ENCODE peak calls at places on chromosomes 1 and 21, in eight cellular contexts. L is A549, C is GM23338, D is SK-N-SH, J is HCT116, V is GM12878, P is K562, I is HepG2. Z is an unnamed sample.

GRCh38 chr1:59530119-59530518 is 233.2 kb downstream of the FGGY start:
- DNase-seq in P (no peak), J (no peak), D (no peak), I (no peak), L (no peak), V (no peak), C (no peak), Z (no peak)

GRCh38 chr1:16145030-16145987 is 10.6 kb downstream of the EPHA2 start:
- DNase-seq in D (no peak), I (peak; percentile 68), C (peak; percentile 68), V (no peak), P (peak; percentile 49), J (peak; percentile 89), L (peak; percentile 83), Z (peak; percentile 85)

GRCh38 chr1:30405081-30405480 is 318.3 kb downstream of the MATN1 start:
- DNase-seq in D (no peak), P (no peak), I (no peak), V (no peak), C (no peak), L (no peak), J (no peak), Z (no peak)

GRCh38 chr21:26391166-26391565 is 181.9 kb downstream of the CYYR1 start:
- DNase-seq in L (no peak), P (no peak), C (no peak), D (no peak), I (no peak), J (no peak), V (no peak), Z (peak; percentile 20)

GRCh38 chr21:30072496-30072895 is 94.1 kb downstream of the CLDN17 start:
- DNase-seq in C (peak; percentile 85), L (no peak), V (no peak), I (no peak), J (no peak), P (peak; percentile 28), D (no peak), Z (no peak)

GRCh38 chr1:28519946-28520725 is 14.3 kb downstream of the RCC1 start:
- DNase-seq in P (no peak), J (no peak), C (no peak), D (no peak), V (no peak), I (no peak), L (no peak), Z (no peak)

GRCh38 chr1:31704261-31705079 is 653 bp upstream of the COL16A1 start:
- DNase-seq in D (peak; percentile 18), C (peak; percentile 30), P (no peak), I (peak; percentile 73), L (no peak), J (no peak), V (no peak), Z (no peak)

GRCh38 chr1:206541236-206541833 is 34.0 kb downstream of the RASSF5 start:
- DNase-seq in D (no peak), L (no peak), I (no peak), C (no peak), V (no peak), J (no peak), P (no peak), Z (no peak)

GRCh38 chr1:241488739-241489138 is 30.8 kb downstream of the FH start:
- DNase-seq in D (no peak), P (no peak), V (no peak), L (no peak), J (no peak), I (no peak), C (no peak), Z (no peak)

GRCh38 chr1:67476006-67476482 is 45.8 kb upstream of the SERBP1 start:
- DNase-seq in P (no peak), C (no peak), V (no peak), D (no peak), J (no peak), I (no peak), L (no peak), Z (no peak)

GRCh38 chr1:151828931-151829330 is 2.7 kb downstream of the RORC start:
- DNase-seq in P (peak; percentile 57), J (no peak), V (no peak), L (no peak), I (no peak), C (peak; percentile 88), D (peak; percentile 87), Z (no peak)

GRCh38 chr1:162904023-162904422 is 43.0 kb upstream of the CCDC190 start:
- DNase-seq in D (no peak), C (no peak), J (no peak), I (no peak), V (no peak), L (no peak), P (no peak), Z (no peak)

GRCh38 chr1:162904579-162904978 is 43.6 kb upstream of the CCDC190 start:
- DNase-seq in L (no peak), J (no peak), D (no peak), P (no peak), V (no peak), C (no peak), I (no peak), Z (no peak)

GRCh38 chr1:162906485-162906884 is 45.5 kb upstream of the CCDC190 start:
- DNase-seq in J (no peak), L (no peak), D (no peak), P (no peak), I (no peak), V (no peak), C (no peak), Z (no peak)

GRCh38 chr1:162905174-162905573 is 44.2 kb upstream of the CCDC190 start:
- DNase-seq in I (no peak), C (no peak), V (no peak), L (no peak), J (no peak), P (no peak), D (no peak), Z (no peak)

GRCh38 chr1:162905759-162906158 is 44.8 kb upstream of the CCDC190 start:
- DNase-seq in V (no peak), L (no peak), I (peak; percentile 7), D (no peak), J (no peak), P (peak; percentile 8), C (no peak), Z (peak; percentile 70)
- H3K4me1 ChIP-seq in V (no peaks in the 10 kb centered on the region), L (peaks cover 4% of the 10 kb centered on the region), I (no peaks in the 10 kb centered on the region), D (peaks cover 47% of the 10 kb centered on the region), J (no peaks in the 10 kb centered on the region), P (no peaks in the 10 kb centered on the region), C (no peaks in the 10 kb centered on the region), Z (no peaks in the 10 kb centered on the region)

DNA sequence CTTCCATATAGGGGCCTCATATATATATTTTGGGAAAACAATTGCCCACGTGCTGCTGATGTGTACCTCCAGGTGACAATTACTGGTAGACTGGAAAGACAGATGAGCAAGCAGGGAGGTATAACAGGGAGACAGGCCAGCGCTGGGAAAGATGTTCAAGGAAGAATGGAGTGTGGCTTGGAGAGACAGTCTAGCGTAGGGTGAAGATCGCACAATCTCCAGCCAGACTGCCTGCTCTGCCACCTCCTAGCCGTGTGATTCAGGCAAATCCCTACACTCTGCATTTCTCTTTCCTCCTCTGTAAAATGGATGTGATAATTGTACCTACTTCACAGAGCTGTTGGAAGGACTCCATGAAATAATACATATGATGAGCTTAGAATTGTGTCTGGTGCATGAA is 66.1 kb downstream of the TMCO4 start:
- DNase-seq in P (no peak), V (no peak), J (no peak), L (no peak), C (no peak), D (no peak), I (no peak), Z (no peak)
- TF ChIP-seq REST in P (no peak), V (no peak), J (no peak), L (no peak), C (no peak), D (no peak), I (no peak), Z (no peak)

DNA sequence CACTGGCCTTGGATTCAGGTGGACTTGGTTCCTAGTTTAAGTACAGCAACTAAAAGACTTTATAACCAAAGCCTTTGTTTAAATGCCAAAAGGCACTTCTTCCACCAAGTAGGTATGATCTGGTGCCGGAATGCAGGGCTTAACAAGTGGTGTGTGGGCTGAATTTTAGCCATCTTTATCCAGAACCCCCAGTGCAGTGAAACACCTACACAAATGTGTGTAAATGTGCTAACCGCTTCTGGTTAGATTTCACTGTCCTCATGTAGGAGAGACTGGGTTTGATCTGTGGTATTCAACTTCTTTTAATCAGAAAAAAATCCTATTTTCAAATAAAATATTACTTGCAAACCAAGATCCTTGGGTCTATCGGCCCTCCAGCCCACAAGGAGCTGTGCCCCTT is 10.3 kb downstream of the SLAMF1 start:
- DNase-seq in J (no peak), C (no peak), I (no peak), V (no peak), L (no peak), P (no peak), D (no peak), Z (no peak)
- H3K4me1 ChIP-seq in J (no peaks in the 10 kb centered on the region), C (peaks cover 9% of the 10 kb centered on the region), I (peaks cover 28% of the 10 kb centered on the region), V (peaks cover 50% of the 10 kb centered on the region), L (peaks cover 4% of the 10 kb centered on the region), P (peaks cover 3% of the 10 kb centered on the region), D (no peaks in the 10 kb centered on the region), Z (no peaks in the 10 kb centered on the region)

DNA sequence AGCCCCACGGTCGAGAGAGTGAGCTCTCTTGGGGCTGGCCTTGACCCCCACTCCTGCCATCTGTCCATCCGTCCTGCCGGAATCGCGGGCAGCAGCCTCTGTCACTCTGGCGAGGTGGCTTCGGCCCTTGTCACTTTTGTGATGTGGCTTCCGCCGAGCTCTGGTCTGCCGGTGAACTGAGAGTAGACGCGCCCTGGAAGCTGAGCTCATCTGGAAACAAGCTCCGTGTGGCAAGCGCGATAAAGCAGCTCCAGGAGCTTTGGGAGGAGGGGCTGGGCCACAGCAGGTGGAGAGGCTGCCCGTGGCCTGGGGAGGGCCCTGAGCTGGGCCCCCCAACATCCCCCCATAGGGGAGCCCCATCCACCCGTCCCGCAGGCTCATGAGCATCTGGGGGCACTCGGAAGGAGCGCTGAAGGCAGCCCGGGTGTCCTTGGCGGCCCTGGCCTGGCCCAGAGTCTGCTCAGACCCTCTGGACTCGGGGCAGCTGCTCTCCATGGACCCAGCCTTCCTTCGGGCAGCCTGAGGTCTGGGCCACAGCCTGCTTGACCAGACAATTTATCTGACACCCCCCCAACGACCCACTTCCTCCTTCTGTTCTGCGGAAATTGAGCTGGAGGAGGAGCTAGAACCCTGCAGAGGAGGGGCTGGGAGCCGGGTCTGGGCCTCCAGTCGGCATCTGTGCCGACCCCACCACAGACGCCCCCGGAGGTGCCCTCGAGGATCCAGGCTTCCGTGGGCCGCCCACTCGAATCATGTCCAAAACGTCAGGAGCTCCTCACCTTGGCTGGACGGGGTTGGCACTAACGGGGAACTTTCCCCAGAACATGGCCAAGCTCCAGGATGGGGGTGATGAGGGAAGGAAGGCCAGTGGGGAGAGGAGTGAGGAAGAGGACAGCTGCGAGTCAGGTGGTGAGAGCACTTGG is 59.1 kb downstream of the SLC19A1 start:
- DNase-seq in D (no peak), P (peak; percentile 54), L (no peak), J (no peak), I (no peak), C (no peak), V (no peak), Z (no peak)
- TF ChIP-seq REST in D (no peak), P (no peak), L (no peak), J (no peak), I (no peak), C (no peak), V (no peak), Z (no peak)

GRCh38 chr21:34841154-34841553 is 172.4 kb downstream of the CLIC6 start:
- DNase-seq in V (no peak), P (no peak), I (no peak), L (no peak), D (no peak), C (no peak), J (no peak), Z (no peak)
- H3K4me1 ChIP-seq in V (peaks cover 24% of the 10 kb centered on the region), P (no peaks in the 10 kb centered on the region), I (peaks cover 48% of the 10 kb centered on the region), L (peaks cover 46% of the 10 kb centered on the region), D (peaks cover 21% of the 10 kb centered on the region), C (peaks cover 20% of the 10 kb centered on the region), J (peaks cover 53% of the 10 kb centered on the region), Z (peaks cover 19% of the 10 kb centered on the region)

GRCh38 chr1:224565186-224565585 is 50.9 kb upstream of the CNIH3 start:
- DNase-seq in C (no peak), J (peak; percentile 71), V (no peak), P (peak; percentile 29), L (peak; percentile 62), I (peak; percentile 25), D (no peak), Z (peak; percentile 83)
- TF ChIP-seq REST in C (no peak), J (no peak), V (no peak), P (no peak), L (no peak), I (no peak), D (no peak), Z (no peak)

Z was measured in Panc1.